ENCODE peak calls at places on chromosome 7, in four cellular contexts. J is PC-3, M is GM06990, F is heart right ventricle. P is an unnamed sample.
A peak's percentile ranks its signal among the peaks of the same experiment; 100 is the strongest.

GRCh38 chr7:133358728-133359127 is 105.8 kb downstream of the EXOC4 start:
- DNase-seq in M (no peak), J (no peak), F (no peak), P (peak; percentile 62)

GRCh38 chr7:23235688-23236280 is 10.8 kb upstream of the GPNMB start:
- DNase-seq in M (no peak), J (peak; percentile 90), F (no peak), P (peak; percentile 68)

GRCh38 chr7:84535584-84536255 is 341.1 kb upstream of the SEMA3A start:
- DNase-seq in M (no peak), J (no peak), F (no peak), P (no peak)

GRCh38 chr7:106568680-106569499 is 92.1 kb downstream of the CCDC71L start:
- DNase-seq in J (peak; percentile 41), F (no peak), M (no peak), P (peak; percentile 96)

GRCh38 chr7:8396294-8396693 is 37.1 kb upstream of the NXPH1 start:
- DNase-seq in M (no peak), F (no peak), J (no peak), P (no peak)

GRCh38 chr7:159130820-159131219 is 13.8 kb downstream of the VIPR2 start:
- DNase-seq in J (no peak), M (no peak), F (no peak), P (no peak)

GRCh38 chr7:30977222-30977621 is 13.5 kb downstream of the GHRHR start:
- DNase-seq in F (no peak), J (no peak), M (no peak), P (no peak)

GRCh38 chr7:32070051-32070405 is 179 bp downstream of the PDE1C start:
- DNase-seq in F (no peak), M (no peak), J (no peak), P (no peak)

GRCh38 chr7:27235387-27236052 is 7.1 kb upstream of the EVX1 start:
- DNase-seq in M (no peak), J (peak; percentile 62), F (peak; percentile 41), P (no peak)

GRCh38 chr7:39948375-39948774 is 1.7 kb upstream of the CDK13 start:
- DNase-seq in M (peak; percentile 26), J (no peak), F (no peak), P (no peak)

GRCh38 chr7:19373334-19373733 is 228.1 kb upstream of the FERD3L start:
- DNase-seq in J (no peak), F (no peak), M (no peak), P (no peak)

GRCh38 chr7:95611224-95611623 is 14.9 kb upstream of the PDK4 start:
- DNase-seq in M (no peak), F (no peak), J (peak; percentile 7), P (no peak)
- H3K4me3 ChIP-seq in M (no peak overlapping the region), F (no peak overlapping the region), J (no peak overlapping the region), P (no peak overlapping the region)

GRCh38 chr7:82859106-82859850 is 303.4 kb downstream of the PCLO start:
- DNase-seq in M (no peak), F (no peak), J (no peak), P (peak; percentile 4)
- TF ChIP-seq CTCF in M (no peak), F (no peak), J (no peak), P (no peak)

GRCh38 chr7:1646391-1646790 is 23.7 kb upstream of the ELFN1 start:
- DNase-seq in J (no peak), F (no peak), M (no peak), P (no peak)
- H3K4me3 ChIP-seq in J (no peak overlapping the region), F (no peak overlapping the region), M (no peak overlapping the region), P (no peak overlapping the region)

GRCh38 chr7:46852795-46853194 is 729.1 kb downstream of the TNS3 start:
- DNase-seq in J (no peak), F (no peak), M (no peak), P (no peak)

GRCh38 chr7:46855851-46856250 is 726.1 kb downstream of the TNS3 start:
- DNase-seq in F (no peak), M (no peak), J (no peak), P (no peak)

GRCh38 chr7:46850563-46851325 is 731.2 kb downstream of the TNS3 start:
- DNase-seq in J (no peak), M (no peak), F (no peak), P (no peak)

GRCh38 chr7:46853451-46853850 is 728.5 kb downstream of the TNS3 start:
- DNase-seq in J (no peak), M (no peak), F (no peak), P (peak; percentile 60)

GRCh38 chr7:46854958-46855473 is 726.9 kb downstream of the TNS3 start:
- DNase-seq in M (no peak), J (no peak), F (no peak), P (peak; percentile 52)
- TF ChIP-seq CTCF in M (no peak), J (peak; percentile 27), F (no peak), P (no peak)

DNA sequence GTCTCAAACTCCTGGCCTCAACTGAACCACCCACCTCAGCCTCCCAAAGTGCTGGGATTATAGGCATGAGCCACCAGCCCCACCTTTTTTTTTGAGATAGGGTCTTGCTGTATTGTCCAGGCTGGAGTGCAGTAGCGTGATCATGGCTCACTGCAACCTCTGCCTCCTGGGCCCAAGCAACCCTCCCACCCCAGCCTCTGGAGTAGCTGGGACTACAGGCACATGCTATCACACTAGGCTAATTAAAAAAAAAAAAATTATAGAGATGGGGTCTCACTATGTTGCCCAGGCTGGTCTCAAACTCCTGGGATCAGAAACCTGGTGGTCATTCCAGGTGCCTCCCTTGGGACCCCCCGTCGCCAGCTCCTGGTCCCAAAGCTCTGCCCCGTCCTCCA is 25.0 kb downstream of the GTF2IRD1 start:
- DNase-seq in M (no peak), J (no peak), F (no peak), P (no peak)
- H3K4me3 ChIP-seq in M (no peak overlapping the region), J (no peak overlapping the region), F (no peak overlapping the region), P (no peak overlapping the region)

GRCh38 chr7:95309951-95310350 is 14.4 kb downstream of the PON1 start:
- DNase-seq in F (no peak), M (no peak), J (no peak), P (no peak)

GRCh38 chr7:95316588-95316987 is 7.7 kb downstream of the PON1 start:
- DNase-seq in M (peak; percentile 6), F (no peak), J (no peak), P (no peak)

GRCh38 chr7:95312561-95312960 is 11.8 kb downstream of the PON1 start:
- DNase-seq in J (no peak), F (no peak), M (no peak), P (no peak)

GRCh38 chr7:95311389-95311788 is 12.9 kb downstream of the PON1 start:
- DNase-seq in J (no peak), F (no peak), M (no peak), P (no peak)
- TF ChIP-seq CTCF in J (no peak), F (no peak), M (no peak), P (no peak)